ENCODE peak calls at places on chromosomes 5 and 9, in four cellular contexts. M is IMR-90, X is H1, F is H9. H is an unnamed sample.

GRCh38 chr5:125088522-125089105 is 342.2 kb upstream of the ZNF608 start:
- DNase-seq in M (no peak), X (no peak), F (no peak), H (no peak)

GRCh38 chr5:55711531-55712022 is 547 bp downstream of the SLC38A9 start:
- DNase-seq in M (no peak), X (no peak), F (no peak), H (no peak)

GRCh38 chr5:28388428-28388827 is 1350.0 kb upstream of the CDH9 start:
- DNase-seq in M (no peak), X (no peak), F (no peak), H (no peak)

GRCh38 chr9:135939351-135940265 is 21.6 kb downstream of the UBAC1 start:
- DNase-seq in M (no peak), X (no peak), F (no peak), H (no peak)

GRCh38 chr9:113738898-113739604 is 137.1 kb upstream of the ZNF618 start:
- DNase-seq in M (no peak), X (no peak), F (peak), H (no peak)

GRCh38 chr5:139755892-139756671 is 39.5 kb upstream of the PSD2 start:
- DNase-seq in M (no peak), X (no peak), F (no peak), H (no peak)

GRCh38 chr5:91403404-91403803 is 20.3 kb upstream of the ARRDC3 start:
- DNase-seq in M (peak), X (no peak), F (no peak), H (no peak)

GRCh38 chr9:137618105-137619067 is at the start of gene EHMT1:
- DNase-seq in M (peak), X (peak), F (peak), H (peak)

GRCh38 chr9:68574150-68574549 is 33.5 kb upstream of the TMEM252 start:
- DNase-seq in M (no peak), X (no peak), F (no peak), H (no peak)

GRCh38 chr5:64632251-64632650 is 58.1 kb upstream of the SHISAL2B start:
- DNase-seq in M (peak), X (no peak), F (no peak), H (no peak)

GRCh38 chr5:168302785-168303184 is 11.3 kb downstream of the WWC1 start:
- DNase-seq in M (peak), X (no peak), F (no peak), H (no peak)

GRCh38 chr9:90741036-90741435 is 60.6 kb upstream of the SYK start:
- DNase-seq in M (no peak), X (no peak), F (no peak), H (no peak)

GRCh38 chr5:145946112-145946861 is 9.9 kb downstream of the SH3RF2 start:
- DNase-seq in M (peak), X (no peak), F (no peak), H (no peak)

GRCh38 chr5:140298183-140298601 is 4.7 kb downstream of the PFDN1 start:
- DNase-seq in M (peak), X (no peak), F (no peak), H (no peak)

GRCh38 chr9:15642369-15642962 is 89.6 kb downstream of the CCDC171 start:
- DNase-seq in M (peak), X (no peak), F (no peak), H (no peak)

GRCh38 chr5:93299596-93300308 is 281.3 kb downstream of the NR2F1-AS1 start:
- DNase-seq in M (no peak), X (peak), F (peak), H (peak)

GRCh38 chr9:124812401-124813016 is 35.6 kb downstream of the OLFML2A start:
- DNase-seq in M (peak), X (peak), F (no peak), H (peak)

DNA sequence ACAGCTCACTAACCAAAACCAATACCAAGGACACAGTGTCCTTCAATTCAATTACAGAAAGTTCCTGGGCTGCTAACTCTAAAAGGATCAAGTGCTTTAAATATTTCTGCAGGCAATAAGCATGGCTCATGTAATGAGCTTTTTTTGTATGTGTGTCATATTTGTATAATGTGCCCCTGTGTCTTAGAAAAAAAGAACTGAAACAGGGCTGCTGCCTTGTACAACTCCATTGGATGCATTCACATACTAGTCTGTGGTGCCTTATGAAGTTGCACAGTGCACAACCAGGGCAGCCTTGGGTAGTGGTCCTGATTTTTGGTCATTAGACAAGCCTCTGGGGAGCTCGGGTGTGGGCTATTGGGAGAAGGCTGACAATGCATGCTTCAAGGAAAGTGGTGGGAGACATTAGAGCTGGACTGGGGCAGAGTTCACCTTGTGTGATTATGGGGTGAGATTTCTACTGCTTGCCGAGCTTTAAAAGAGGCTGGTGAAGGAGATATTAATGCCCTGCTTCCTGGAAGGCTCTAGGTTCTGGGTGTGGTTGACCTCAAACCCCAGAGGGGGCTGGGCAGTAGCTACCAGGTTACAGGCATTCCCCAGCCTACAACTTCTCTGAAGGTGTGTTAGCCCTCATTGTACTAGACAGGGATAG is 3.6 kb upstream of the CPEB4 start:
- DNase-seq in M (no peak), X (no peak), F (no peak), H (no peak)
- H3K18ac ChIP-seq in M (no peak), X (no peak), F (no peak), H (no peak)

GRCh38 chr5:174337276-174338203 is 292.0 kb downstream of the NSG2 start:
- DNase-seq in M (no peak), X (no peak), F (no peak), H (no peak)
- H3K18ac ChIP-seq in M (no peak), X (no peak), F (no peak), H (peak)

GRCh38 chr5:5179079-5179478 is 38.9 kb downstream of the ADAMTS16 start:
- DNase-seq in M (no peak), X (no peak), F (no peak), H (no peak)

GRCh38 chr5:5178580-5178979 is 38.5 kb downstream of the ADAMTS16 start:
- DNase-seq in M (no peak), X (no peak), F (no peak), H (no peak)

GRCh38 chr5:5181650-5182324 is 41.7 kb downstream of the ADAMTS16 start:
- DNase-seq in M (no peak), X (no peak), F (no peak), H (no peak)

GRCh38 chr5:5178121-5178520 is 38.0 kb downstream of the ADAMTS16 start:
- DNase-seq in M (no peak), X (no peak), F (no peak), H (no peak)

DNA sequence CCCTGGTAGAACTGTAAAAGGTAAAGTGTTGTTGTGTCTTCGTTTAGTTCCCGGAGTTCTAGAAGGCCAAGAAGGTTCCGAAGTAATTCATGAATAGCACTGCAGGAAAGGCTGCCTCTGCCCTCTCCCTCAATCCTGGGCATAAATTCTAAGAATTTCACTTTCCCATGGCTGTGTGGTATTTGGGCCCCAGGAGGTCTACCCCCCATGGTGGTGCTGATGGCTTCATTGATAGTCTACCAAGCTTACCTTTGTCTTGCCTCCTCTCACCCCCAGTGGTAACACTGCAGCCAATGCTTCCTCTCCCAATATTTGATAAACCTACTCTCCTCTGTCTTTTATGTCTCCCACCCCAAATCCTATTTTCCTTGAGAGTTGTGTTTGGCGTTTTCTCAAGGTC is 39.5 kb downstream of the ADAMTS16 start:
- DNase-seq in M (no peak), X (peak), F (peak), H (no peak)
- H3K18ac ChIP-seq in M (no peak), X (peak), F (peak), H (no peak)

GRCh38 chr9:95807326-95807947 is 68.1 kb upstream of the ERCC6L2 start:
- DNase-seq in M (peak), X (no peak), F (no peak), H (no peak)
- H3K18ac ChIP-seq in M (no peak), X (no peak), F (no peak), H (no peak)

GRCh38 chr9:93096131-93096802 is at the start of gene CARD19:
- DNase-seq in M (peak), X (no peak), F (no peak), H (peak)

GRCh38 chr9:93095205-93096130 is 549 bp upstream of the CARD19 start:
- DNase-seq in M (peak), X (peak), F (peak), H (peak)

GRCh38 chr9:93093081-93093448 is 3.0 kb upstream of the CARD19 start:
- DNase-seq in M (no peak), X (no peak), F (no peak), H (no peak)

GRCh38 chr9:93093449-93094293 is 2.3 kb upstream of the CARD19 start:
- DNase-seq in M (no peak), X (no peak), F (no peak), H (no peak)

DNA sequence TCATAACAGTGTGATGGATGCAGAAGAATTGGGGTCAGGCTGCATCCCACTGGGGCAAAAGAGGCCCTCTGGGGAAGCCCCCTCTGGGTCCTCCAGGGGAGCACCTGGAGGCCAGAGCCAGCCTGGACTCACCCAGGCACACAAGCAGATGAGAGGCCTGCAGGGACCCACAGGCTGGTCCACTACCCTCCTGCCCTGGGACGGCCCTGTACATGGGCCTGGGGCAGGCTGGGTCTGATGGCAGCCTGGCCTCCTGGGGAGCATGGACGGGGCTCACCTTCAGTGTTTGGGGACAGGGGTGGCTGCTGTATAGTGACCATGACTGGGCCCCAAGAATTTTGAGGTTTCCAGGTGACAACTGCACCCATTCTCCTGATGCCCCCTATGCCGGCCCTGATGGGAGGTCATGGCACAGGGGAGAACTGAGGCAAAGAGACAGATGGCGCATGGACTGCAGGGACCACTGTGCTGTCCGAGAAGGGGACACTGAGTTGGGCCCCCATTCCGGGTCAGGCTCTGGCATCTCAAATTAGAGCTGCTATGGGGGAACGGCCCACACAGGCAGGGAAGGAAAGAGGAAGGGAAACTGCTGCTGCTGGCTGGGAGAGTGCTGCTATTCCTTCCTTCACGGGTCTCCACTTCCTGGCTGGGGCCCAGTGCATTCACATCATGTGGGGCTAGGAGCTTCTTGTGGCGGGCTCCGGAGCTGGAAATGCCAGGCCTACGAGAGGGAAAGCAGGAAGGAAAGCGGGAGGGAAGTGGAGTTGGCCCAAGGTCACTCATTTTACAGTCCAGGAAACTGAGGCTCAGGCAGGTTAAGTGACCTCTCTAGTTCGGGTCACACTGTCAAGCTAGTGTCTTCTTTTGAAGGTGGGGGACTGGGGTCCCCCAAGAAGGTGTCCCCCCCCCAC is 1.5 kb upstream of the CARD19 start:
- DNase-seq in M (no peak), X (no peak), F (no peak), H (no peak)
- H3K18ac ChIP-seq in M (peak), X (peak), F (peak), H (peak)

GRCh38 chr5:126597156-126597555 is 2.1 kb upstream of the ALDH7A1 start:
- DNase-seq in M (peak), X (no peak), F (no peak), H (no peak)

GRCh38 chr5:126599499-126599898 is 1.2 kb upstream of the PHAX start:
- DNase-seq in M (no peak), X (no peak), F (no peak), H (no peak)

GRCh38 chr5:126594077-126594476 is 942 bp downstream of the ALDH7A1 start:
- DNase-seq in M (peak), X (no peak), F (no peak), H (no peak)

GRCh38 chr5:126594676-126595485 is at the start of gene ALDH7A1:
- DNase-seq in M (no peak), X (peak), F (peak), H (peak)

DNA sequence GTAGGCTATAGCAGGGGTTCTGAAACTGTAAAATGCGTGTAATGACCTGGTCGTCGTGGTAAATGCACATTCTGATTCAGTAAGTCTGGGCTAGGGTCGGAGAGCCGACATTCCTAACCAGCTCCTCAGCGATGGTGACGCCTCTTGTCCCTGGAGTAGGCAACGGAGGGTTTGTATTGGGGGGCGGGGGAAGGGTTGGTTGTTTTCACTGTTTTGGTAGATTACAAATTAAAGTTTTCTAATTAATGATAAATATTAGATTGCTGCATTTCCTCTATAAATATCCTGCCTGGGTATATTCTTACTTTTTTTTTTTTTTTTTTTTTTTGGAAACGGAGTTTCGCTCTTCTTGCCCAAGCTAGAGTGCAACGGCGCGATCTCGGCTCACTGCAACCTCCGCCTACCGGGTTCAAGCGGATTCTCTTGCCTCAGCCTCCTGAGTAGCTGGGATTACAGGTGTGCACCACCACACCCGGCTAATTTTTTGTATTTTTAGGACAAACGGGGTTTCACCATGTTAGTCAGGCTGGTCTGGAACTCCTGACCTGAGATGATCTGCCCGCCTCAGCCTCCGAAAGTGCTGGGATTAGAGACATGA is 566 bp upstream of the ALDH7A1 start:
- DNase-seq in M (peak), X (no peak), F (no peak), H (no peak)
- H3K18ac ChIP-seq in M (peak), X (peak), F (peak), H (peak)

GRCh38 chr5:81187885-81188284 is 45.2 kb upstream of the CKMT2 start:
- DNase-seq in M (no peak), X (no peak), F (no peak), H (no peak)
- H3K18ac ChIP-seq in M (no peak), X (no peak), F (no peak), H (no peak)

GRCh38 chr5:157549283-157549629 is 26.3 kb downstream of the ADAM19 start:
- DNase-seq in M (peak), X (no peak), F (no peak), H (no peak)

GRCh38 chr5:157550668-157551067 is 24.9 kb downstream of the ADAM19 start:
- DNase-seq in M (peak), X (no peak), F (no peak), H (no peak)

GRCh38 chr5:157549954-157550549 is 25.5 kb downstream of the ADAM19 start:
- DNase-seq in M (peak), X (no peak), F (no peak), H (no peak)

GRCh38 chr5:157547909-157548512 is 27.6 kb downstream of the ADAM19 start:
- DNase-seq in M (no peak), X (no peak), F (no peak), H (no peak)

DNA sequence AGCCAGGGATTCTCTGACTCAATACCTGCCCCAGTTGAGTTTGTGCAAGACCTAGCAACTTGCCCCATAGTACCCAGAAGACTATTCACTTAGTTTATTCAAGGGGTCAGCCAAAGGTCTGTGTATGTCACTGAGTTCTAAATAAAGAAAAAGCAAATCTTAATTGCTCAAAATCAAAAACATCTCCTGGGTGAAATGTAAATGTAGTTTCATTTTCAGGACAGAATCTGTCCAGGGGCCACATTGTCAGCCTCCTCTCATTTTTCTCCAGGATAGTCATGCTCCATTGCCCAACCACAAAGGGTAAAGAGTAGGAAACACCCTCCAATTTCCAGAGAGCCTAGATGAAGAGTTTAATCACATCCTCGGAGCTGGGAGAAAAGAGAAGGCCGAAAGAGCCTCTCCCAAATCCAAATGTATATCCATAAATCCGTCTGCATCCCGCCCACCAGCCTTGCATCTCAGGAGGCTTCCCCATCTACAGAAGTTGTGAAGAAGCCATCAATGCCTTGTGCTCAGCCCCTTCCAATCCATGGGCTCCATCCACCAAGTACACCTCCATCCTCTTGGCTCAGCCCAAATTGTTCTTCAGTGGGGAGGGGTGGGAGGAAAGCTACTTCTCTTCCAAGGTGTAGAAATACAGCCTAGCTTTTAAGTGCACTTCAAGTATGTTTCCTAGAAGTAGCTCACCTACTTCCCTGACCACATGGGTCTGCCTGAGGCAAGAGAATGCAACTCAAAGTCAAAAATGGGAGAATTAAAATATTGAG is 26.9 kb downstream of the ADAM19 start:
- DNase-seq in M (peak), X (no peak), F (no peak), H (no peak)
- H3K18ac ChIP-seq in M (peak), X (no peak), F (no peak), H (no peak)

DNA sequence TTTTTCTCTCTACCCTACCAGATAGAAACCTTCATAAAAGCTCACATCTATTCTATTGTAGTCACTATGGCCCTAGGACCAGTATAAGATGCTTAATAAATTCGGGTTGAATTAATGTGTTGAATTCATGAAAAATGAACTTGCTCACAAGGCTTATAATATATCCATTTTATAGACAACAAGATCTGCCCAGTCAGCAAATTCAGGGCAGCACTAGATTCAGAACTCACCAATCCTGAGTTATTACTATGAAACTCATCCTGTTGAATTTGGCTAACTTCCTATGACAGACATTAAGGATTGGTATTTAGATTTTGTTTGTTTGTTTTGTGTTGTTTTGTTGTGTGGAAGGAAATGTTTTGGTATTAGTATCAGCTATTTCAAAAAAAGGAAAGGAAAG is 143.6 kb upstream of the CCNG1 start:
- DNase-seq in M (no peak), X (no peak), F (no peak), H (no peak)
- H3K18ac ChIP-seq in M (no peak), X (no peak), F (no peak), H (no peak)

H was measured in neuronal stem cell.